ENCODE peak calls at places on chromosomes 3 and 15, in seven cellular contexts. Z is stimulated activated CD4-positive, alpha-beta T cell treated with anti-CD3 and anti-CD28 coated beads, Interleukin-12 subunit alpha, Interleukin-12 subunit beta, amount 100 ng/mL, for 48 hours; D is activated naive CD4-positive, alpha-beta T cell treated with anti-CD3 and anti-CD28 coated beads, Interleukin-2, amount 10 ng/mL, durations not matched to agents 7 days and 5 days; H is stimulated activated CD8-positive, alpha-beta memory T cell treated with anti-CD3 and anti-CD28 coated beads, Interleukin-4, amount 100 ng/mL, for 24 hours; N is CD8-positive, alpha-beta memory T cell; Q is occipital lobe; V is tibial artery. U is an unnamed sample.

GRCh38 chr3:192772495-192772894 is 45.2 kb upstream of the FGF12 start:
- DNase-seq in H (no peak), D (no peak), V (no peak), N (no peak), Q (peak), Z (no peak), U (peak)

GRCh38 chr15:95169701-95170459 is 938.5 kb downstream of the MCTP2 start:
- DNase-seq in H (no peak), Z (no peak), Q (peak), D (no peak), N (no peak), V (peak), U (peak)

GRCh38 chr15:67033012-67033411 is 32.4 kb upstream of the SMAD3 start:
- DNase-seq in N (peak), V (no peak), Q (no peak), H (no peak), Z (no peak), D (peak), U (no peak)

GRCh38 chr3:28867836-28868235 is 413.0 kb upstream of the RBMS3 start:
- DNase-seq in H (no peak), D (no peak), V (no peak), N (no peak), Z (no peak), Q (no peak), U (no peak)

GRCh38 chr15:99932676-99933402 is 199.6 kb upstream of the LYSMD4 start:
- DNase-seq in H (no peak), N (no peak), D (no peak), Z (no peak), Q (no peak), V (no peak), U (no peak)

GRCh38 chr15:69583627-69584026 is 131.0 kb downstream of the RPLP1 start:
- DNase-seq in Z (no peak), Q (no peak), N (no peak), D (no peak), H (no peak), V (no peak), U (no peak)

GRCh38 chr3:169400205-169400604 is 263.3 kb downstream of the MECOM start:
- DNase-seq in D (no peak), H (no peak), Z (no peak), Q (no peak), V (no peak), N (no peak), U (no peak)

GRCh38 chr15:62559049-62559733 is 394.1 kb upstream of the C2CD4B start:
- DNase-seq in V (peak), Q (peak), D (no peak), H (no peak), Z (no peak), N (no peak), U (peak)

GRCh38 chr3:190183121-190183520 is 62.4 kb upstream of the P3H2 start:
- DNase-seq in N (no peak), Q (no peak), D (no peak), H (no peak), V (no peak), Z (no peak), U (peak)

GRCh38 chr3:105823149-105823866 is 45.5 kb downstream of the CBLB start:
- DNase-seq in H (no peak), N (no peak), V (no peak), D (no peak), Q (no peak), Z (no peak), U (peak)

GRCh38 chr3:53287413-53287734 is 31.6 kb upstream of the TKT start:
- DNase-seq in H (no peak), V (no peak), Z (no peak), N (no peak), D (no peak), Q (no peak), U (no peak)

GRCh38 chr3:129673897-129674797 is 67.7 kb upstream of the PLXND1 start:
- DNase-seq in N (no peak), Z (no peak), H (no peak), V (no peak), Q (no peak), D (no peak), U (no peak)

GRCh38 chr3:115825046-115825445 is 201.7 kb downstream of the GAP43 start:
- DNase-seq in D (no peak), Q (no peak), V (no peak), H (no peak), N (no peak), Z (no peak), U (peak)

GRCh38 chr3:53618946-53619345 is 124.5 kb downstream of the CACNA1D start:
- DNase-seq in D (no peak), N (no peak), V (no peak), H (no peak), Z (no peak), Q (no peak), U (no peak)

GRCh38 chr3:155252021-155252420 is 41.5 kb downstream of the STRIT1 start:
- DNase-seq in V (no peak), N (no peak), Z (no peak), D (no peak), Q (no peak), H (no peak), U (no peak)

GRCh38 chr3:156465222-156465621 is 89.7 kb downstream of the SSR3 start:
- DNase-seq in H (no peak), V (no peak), Z (no peak), D (no peak), N (no peak), Q (no peak), U (peak)

GRCh38 chr15:98626153-98626552 is 22.2 kb upstream of the IGF1R start:
- DNase-seq in N (no peak), Z (no peak), D (no peak), H (no peak), V (no peak), Q (no peak), U (no peak)

GRCh38 chr15:60933914-60934885 is 294.9 kb downstream of the RORA start:
- DNase-seq in N (no peak), H (no peak), Q (no peak), D (no peak), V (no peak), Z (no peak), U (no peak)

GRCh38 chr3:78871048-78871447 is 896.8 kb downstream of the ROBO1 start:
- DNase-seq in Q (no peak), Z (no peak), H (no peak), N (no peak), D (no peak), V (no peak), U (no peak)

GRCh38 chr3:110933786-110934415 is 137.7 kb upstream of the NECTIN3 start:
- DNase-seq in H (no peak), N (no peak), Z (no peak), D (no peak), V (no peak), Q (no peak), U (no peak)

GRCh38 chr3:100006570-100007271 is 107.6 kb downstream of the FILIP1L start:
- DNase-seq in V (no peak), Q (no peak), Z (no peak), D (no peak), N (no peak), H (no peak), U (peak)

GRCh38 chr3:64244011-64244942 is 19.0 kb upstream of the PRICKLE2 start:
- DNase-seq in H (no peak), V (no peak), Q (no peak), D (no peak), N (no peak), Z (no peak), U (no peak)

GRCh38 chr3:50985893-50986292 is 311.2 kb downstream of the DOCK3 start:
- DNase-seq in V (no peak), Q (no peak), Z (no peak), D (no peak), N (no peak), H (no peak), U (no peak)

GRCh38 chr3:146803746-146804145 is 198.6 kb upstream of the PLSCR5 start:
- DNase-seq in V (no peak), Z (no peak), N (no peak), Q (no peak), H (no peak), D (no peak), U (peak)

GRCh38 chr3:78873641-78874040 is 894.2 kb downstream of the ROBO1 start:
- DNase-seq in N (no peak), V (no peak), D (no peak), Z (no peak), Q (no peak), H (no peak), U (no peak)

GRCh38 chr3:195259146-195259563 is 11.8 kb downstream of the XXYLT1 start:
- DNase-seq in N (no peak), D (no peak), Q (peak), H (no peak), V (no peak), Z (no peak), U (peak)

GRCh38 chr3:66827726-66828125 is 170.4 kb upstream of the KBTBD8 start:
- DNase-seq in D (no peak), Z (no peak), V (no peak), N (no peak), Q (no peak), H (no peak), U (no peak)

GRCh38 chr3:22969276-22969675 is 233.9 kb upstream of the UBE2E2 start:
- DNase-seq in Z (no peak), V (no peak), N (no peak), Q (no peak), D (no peak), H (no peak), U (no peak)

GRCh38 chr15:67859331-67859946 is 19.6 kb upstream of the RNU6-1 start:
- DNase-seq in Q (no peak), Z (no peak), H (no peak), D (no peak), V (no peak), N (no peak), U (no peak)

GRCh38 chr3:169914321-169914720 is 2.9 kb downstream of the SAMD7 start:
- DNase-seq in V (no peak), H (no peak), D (no peak), Z (no peak), Q (no peak), N (no peak), U (peak)

GRCh38 chr3:46955157-46955556 is 21.4 kb downstream of the CCDC12 start:
- DNase-seq in Q (no peak), H (no peak), D (no peak), N (no peak), V (no peak), Z (no peak), U (no peak)

GRCh38 chr15:41827290-41827879 is 507 bp upstream of the JMJD7 start:
- DNase-seq in N (no peak), V (no peak), Q (no peak), D (no peak), Z (no peak), H (peak), U (no peak)

GRCh38 chr3:188049890-188050530 is 103.9 kb upstream of the LPP start:
- DNase-seq in V (no peak), H (no peak), Z (peak), D (peak), N (peak), Q (no peak), U (no peak)

GRCh38 chr3:143795849-143796248 is 52.4 kb downstream of the SLC9A9 start:
- DNase-seq in D (no peak), N (no peak), H (no peak), V (no peak), Q (no peak), Z (no peak), U (no peak)

GRCh38 chr15:29097168-29097567 is 172.5 kb downstream of the NSMCE3 start:
- DNase-seq in H (no peak), N (no peak), Z (no peak), D (no peak), Q (no peak), V (no peak), U (no peak)

GRCh38 chr15:92907880-92908279 is 7.8 kb downstream of the CHD2 start:
- DNase-seq in V (peak), D (no peak), Q (no peak), N (no peak), Z (no peak), H (no peak), U (peak)

U was measured in fibroblast of the aortic adventitia.